ENCODE peak calls at places on chromosome 15, in five cellular contexts. J is H9, T is NCI-H345, S is tibial artery, I is natural killer cell. A is an unnamed sample.

GRCh38 chr15:90318591-90318990 is 33.5 kb upstream of the ZNF774 start:
- DNase-seq in J (no peak), T (no peak), S (no peak), I (no peak), A (no peak)

GRCh38 chr15:28890711-28891495 is 5.1 kb downstream of the APBA2 start:
- DNase-seq in J (no peak), T (no peak), S (no peak), I (no peak), A (no peak)

GRCh38 chr15:84759018-84759417 is 10.6 kb downstream of the ZNF592 start:
- DNase-seq in J (no peak), T (no peak), S (no peak), I (no peak), A (no peak)

GRCh38 chr15:69906256-69907185 is 191.2 kb downstream of the TLE3 start:
- DNase-seq in J (no peak), T (no peak), S (no peak), I (no peak), A (no peak)

GRCh38 chr15:45442497-45443135 is 64.3 kb upstream of the GATM start:
- DNase-seq in J (peak), T (no peak), S (no peak), I (no peak), A (no peak)

GRCh38 chr15:82571722-82572222 is 31.5 kb upstream of the RPS17 start:
- DNase-seq in J (peak), T (peak), S (peak), I (no peak), A (no peak)

GRCh38 chr15:39171944-39172368 is 408.9 kb upstream of the THBS1 start:
- DNase-seq in J (peak), T (peak), S (peak), I (no peak), A (peak)

GRCh38 chr15:94052711-94053110 is 178.7 kb upstream of the MCTP2 start:
- DNase-seq in J (no peak), T (no peak), S (no peak), I (no peak), A (no peak)

GRCh38 chr15:71096676-71097075 is 18.6 kb upstream of the THSD4 start:
- DNase-seq in J (peak), T (no peak), S (no peak), I (no peak), A (no peak)

GRCh38 chr15:45265506-45265905 is 13.5 kb downstream of the SLC28A2 start:
- DNase-seq in J (no peak), T (no peak), S (no peak), I (no peak), A (no peak)